ENCODE peak calls at places on chromosomes 4 and X, in nine cellular contexts. L, S, R, O, N, Z, G, Q and H are unnamed samples.

GRCh38 chr4:87080462-87080861 is 140.0 kb downstream of the KLHL8 start:
- DNase-seq in L (no peak), Z (no peak), O (no peak), G (no peak), Q (no peak), S (no peak), N (no peak), R (no peak), H (no peak)

GRCh38 chr4:43330288-43330687 is 437.8 kb downstream of the GRXCR1 start:
- DNase-seq in R (no peak), Q (no peak), G (peak), O (peak), Z (no peak), S (no peak), L (no peak), N (no peak), H (no peak)

GRCh38 chr4:89303989-89304388 is 3.6 kb downstream of the GPRIN3 start:
- DNase-seq in N (no peak), S (no peak), R (no peak), G (no peak), O (no peak), L (no peak), Z (no peak), Q (no peak), H (no peak)

GRCh38 chr4:80239480-80239879 is 27.0 kb upstream of the FGF5 start:
- DNase-seq in Q (no peak), O (no peak), R (no peak), G (no peak), L (no peak), N (no peak), S (no peak), Z (no peak), H (no peak)

GRCh38 chrX:109472939-109473713 is 8.8 kb downstream of the GUCY2F start:
- DNase-seq in N (peak), L (peak), Z (no peak), G (peak), O (peak), R (peak), S (no peak), Q (no peak), H (no peak)

GRCh38 chr4:168707205-168707604 is 210.4 kb downstream of the PALLD start:
- DNase-seq in L (no peak), Q (no peak), R (no peak), Z (no peak), N (no peak), O (no peak), G (no peak), S (no peak), H (no peak)

GRCh38 chr4:41776466-41776865 is 27.9 kb upstream of the PHOX2B start:
- DNase-seq in N (no peak), L (no peak), O (no peak), Q (no peak), S (no peak), Z (no peak), G (no peak), R (no peak), H (no peak)

GRCh38 chr4:4848540-4848939 is 10.9 kb upstream of the MSX1 start:
- DNase-seq in S (no peak), R (no peak), O (no peak), N (no peak), L (no peak), G (no peak), Q (no peak), Z (peak), H (no peak)

GRCh38 chrX:46611658-46612362 is 38.2 kb downstream of the CHST7 start:
- DNase-seq in Z (no peak), S (no peak), L (no peak), Q (no peak), G (no peak), N (no peak), R (no peak), O (no peak), H (no peak)

GRCh38 chr4:29970626-29971025 is 749.5 kb upstream of the PCDH7 start:
- DNase-seq in L (no peak), G (peak), S (no peak), N (no peak), R (peak), Q (no peak), Z (no peak), O (peak), H (peak)

GRCh38 chr4:123064390-123064789 is 142.0 kb upstream of the NUDT6 start:
- DNase-seq in G (peak), R (peak), L (no peak), Z (no peak), S (no peak), N (no peak), Q (no peak), O (no peak), H (no peak)

GRCh38 chr4:156505341-156505955 is 466.2 kb downstream of the PDGFC start:
- DNase-seq in Z (no peak), L (no peak), S (no peak), G (no peak), O (no peak), Q (no peak), R (no peak), N (no peak), H (no peak)

GRCh38 chr4:152106113-152106763 is 345.4 kb upstream of the GATB start:
- DNase-seq in R (peak), N (no peak), Z (no peak), G (peak), S (peak), Q (peak), O (peak), L (peak), H (no peak)

GRCh38 chr4:182448281-182449151 is 205.3 kb downstream of the TENM3 start:
- DNase-seq in L (peak), Q (peak), N (no peak), O (peak), R (peak), S (peak), Z (peak), G (peak), H (peak)

GRCh38 chr4:127618427-127618826 is 14.3 kb upstream of the INTU start:
- DNase-seq in R (no peak), L (no peak), Z (no peak), O (no peak), Q (no peak), S (no peak), N (no peak), G (no peak), H (no peak)

GRCh38 chr4:21780158-21780557 is 168.4 kb downstream of the KCNIP4 start:
- DNase-seq in Q (no peak), R (no peak), S (no peak), N (no peak), O (no peak), G (no peak), L (no peak), Z (no peak), H (no peak)

GRCh38 chr4:67103001-67103737 is 442.1 kb downstream of the CENPC start:
- DNase-seq in R (no peak), G (no peak), L (no peak), O (no peak), Z (no peak), N (no peak), S (no peak), Q (no peak), H (no peak)

GRCh38 chr4:11722218-11722617 is 293.5 kb upstream of the HS3ST1 start:
- DNase-seq in L (no peak), N (no peak), R (no peak), O (no peak), S (no peak), Z (no peak), G (no peak), Q (no peak), H (no peak)

GRCh38 chr4:82569076-82569475 is 7.3 kb upstream of the TMEM150C start:
- DNase-seq in N (no peak), G (no peak), S (no peak), R (no peak), L (no peak), O (no peak), Q (no peak), Z (no peak), H (no peak)

GRCh38 chrX:80335062-80335830 is 85.0 kb upstream of the TENT5D start:
- DNase-seq in S (peak), Q (peak), N (no peak), L (peak), O (no peak), G (peak), R (no peak), Z (peak), H (peak)

GRCh38 chr4:76016383-76016782 is 6.9 kb downstream of the CXCL10 start:
- DNase-seq in Q (peak), S (no peak), O (no peak), L (no peak), R (peak), N (no peak), G (no peak), Z (no peak), H (no peak)

GRCh38 chr4:71236226-71236625 is 102.6 kb upstream of the SLC4A4 start:
- DNase-seq in G (no peak), O (no peak), N (no peak), S (no peak), L (no peak), R (no peak), Q (no peak), Z (no peak), H (no peak)

GRCh38 chr4:7964890-7965662 is 25.4 kb upstream of the AFAP1 start:
- DNase-seq in L (peak), S (peak), Q (no peak), G (peak), O (peak), Z (no peak), R (no peak), N (no peak), H (no peak)

GRCh38 chr4:86011117-86011516 is 348.7 kb downstream of the MAPK10 start:
- DNase-seq in Z (no peak), S (no peak), R (no peak), G (peak), N (no peak), Q (no peak), L (no peak), O (peak), H (no peak)

GRCh38 chr4:143432258-143432591 is 81.3 kb upstream of the SMARCA5 start:
- DNase-seq in Q (no peak), O (no peak), L (no peak), Z (no peak), G (no peak), N (no peak), S (no peak), R (no peak), H (no peak)

GRCh38 chrX:93422693-93423092 is 250.7 kb downstream of the NAP1L3 start:
- DNase-seq in Z (no peak), Q (no peak), N (peak), R (peak), S (no peak), L (no peak), O (peak), G (peak), H (peak)

GRCh38 chr4:123600426-123600825 is 203.8 kb downstream of the SPRY1 start:
- DNase-seq in Z (no peak), S (no peak), Q (no peak), G (peak), O (no peak), R (no peak), L (no peak), N (no peak), H (no peak)

GRCh38 chr4:56757821-56758400 is 63.6 kb downstream of the SPINK2 start:
- DNase-seq in Z (peak), Q (peak), N (peak), S (no peak), G (peak), L (peak), O (peak), R (peak), H (peak)

GRCh38 chrX:131287556-131288179 is 1.4 kb downstream of the IGSF1 start:
- DNase-seq in Z (no peak), G (no peak), S (no peak), Q (no peak), L (no peak), N (no peak), O (no peak), R (no peak), H (no peak)

GRCh38 chrX:143500751-143501150 is 16.5 kb downstream of the SPANXN3 start:
- DNase-seq in O (no peak), N (no peak), Q (no peak), Z (no peak), R (no peak), G (peak), S (no peak), L (no peak), H (no peak)

GRCh38 chr4:112563431-112564200 is 47.6 kb upstream of the NEUROG2 start:
- DNase-seq in Q (no peak), Z (no peak), O (no peak), R (no peak), S (no peak), G (no peak), N (no peak), L (no peak), H (no peak)

GRCh38 chr4:137307806-137308205 is 224.5 kb downstream of the PCDH18 start:
- DNase-seq in Q (no peak), N (no peak), Z (no peak), G (peak), S (no peak), O (peak), R (no peak), L (peak), H (no peak)

DNA sequence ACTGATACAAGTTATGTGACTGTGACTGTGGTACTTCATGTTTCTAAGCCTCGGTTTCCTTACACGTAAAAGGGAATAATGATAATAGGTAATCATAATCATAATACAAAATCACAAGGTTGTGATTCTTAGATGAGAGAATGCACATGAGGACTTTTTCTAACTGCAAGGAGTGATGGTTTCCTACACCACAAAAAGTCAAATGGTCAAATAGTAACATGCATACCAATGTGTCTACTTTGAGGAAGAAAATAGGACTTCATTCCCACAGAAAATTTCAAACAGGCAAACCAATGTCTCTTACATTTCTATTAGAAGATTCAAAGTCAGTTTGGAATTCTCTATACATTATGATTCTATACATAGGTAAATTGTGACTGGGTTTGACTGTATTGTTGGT is 368.7 kb upstream of the FTHL17 start:
- DNase-seq in Q (no peak), O (no peak), R (no peak), N (no peak), G (no peak), Z (no peak), L (no peak), S (no peak), H (no peak)
- H3K4me3 ChIP-seq in Q (no peak), O (no peak), R (no peak), N (no peak), G (no peak), Z (no peak), L (no peak), S (no peak), H (no peak)

DNA sequence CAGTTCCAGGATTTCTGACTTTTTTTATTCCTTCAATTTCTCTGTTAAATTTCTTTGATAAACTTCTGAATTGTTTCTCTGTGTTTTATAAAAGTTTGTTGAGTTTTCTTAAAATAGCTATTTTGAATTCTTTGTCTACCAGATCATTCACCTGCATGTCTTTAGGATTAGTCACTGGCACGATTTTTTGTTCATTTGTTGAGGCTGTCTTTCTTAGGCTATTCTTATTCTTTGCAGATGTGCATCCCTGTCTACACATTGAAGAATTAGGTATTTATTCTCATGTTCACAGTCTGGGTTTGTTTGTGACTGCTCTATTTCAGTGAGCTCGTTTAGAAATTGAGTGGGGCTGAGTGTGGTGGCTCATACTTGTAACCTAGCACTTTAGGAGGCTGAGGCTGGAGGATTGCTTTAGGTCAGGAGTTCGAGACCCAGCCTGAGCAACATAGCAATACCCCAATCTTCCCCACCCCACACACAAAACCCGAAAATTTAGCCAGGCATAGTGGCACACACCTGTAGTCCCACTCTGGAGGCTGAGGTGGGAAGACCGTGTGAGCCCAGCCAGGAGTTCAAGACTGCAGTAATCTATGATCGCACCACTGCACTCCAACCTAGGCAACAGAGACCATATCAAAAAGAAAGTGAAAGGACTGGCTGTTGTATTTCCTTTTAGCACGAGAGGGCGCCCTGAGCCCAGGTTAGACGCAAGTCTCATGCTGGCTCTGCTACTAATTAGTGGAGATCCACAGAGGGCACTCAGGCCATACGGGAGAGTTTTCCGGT is 42.0 kb downstream of the F8 start:
- DNase-seq in O (peak), Z (peak), G (peak), Q (peak), N (peak), R (peak), L (peak), S (peak), H (peak)
- H3K4me3 ChIP-seq in O (peak), Z (peak), G (peak), Q (no peak), N (peak), R (peak), L (no peak), S (peak), H (no peak)

DNA sequence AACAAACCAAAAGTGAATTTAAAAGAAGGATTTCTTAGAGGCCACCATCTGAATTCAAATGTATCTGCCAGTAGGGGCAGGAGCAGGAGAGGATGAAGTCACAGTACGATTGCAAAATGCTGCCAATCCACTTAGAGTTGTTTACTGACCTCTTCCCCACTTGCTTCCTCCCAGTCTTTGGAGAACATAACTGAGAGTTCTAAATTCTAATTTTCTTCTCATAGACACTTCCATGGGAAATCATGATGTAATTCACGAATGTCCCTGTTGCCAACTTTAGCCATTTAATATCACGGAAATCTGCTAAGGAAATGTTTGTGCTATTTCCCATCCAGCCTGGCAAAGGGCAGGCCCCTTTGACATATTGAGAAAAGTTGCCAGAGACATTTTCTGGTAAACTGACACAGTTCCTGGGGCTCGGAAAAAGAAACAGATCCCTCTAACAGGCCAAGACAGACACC is 33.6 kb upstream of the NOCT start:
- DNase-seq in Z (no peak), Q (peak), L (no peak), R (peak), S (no peak), G (peak), N (no peak), O (peak), H (no peak)
- H3K4me3 ChIP-seq in Z (no peak), Q (no peak), L (no peak), R (no peak), S (no peak), G (no peak), N (no peak), O (no peak), H (no peak)

DNA sequence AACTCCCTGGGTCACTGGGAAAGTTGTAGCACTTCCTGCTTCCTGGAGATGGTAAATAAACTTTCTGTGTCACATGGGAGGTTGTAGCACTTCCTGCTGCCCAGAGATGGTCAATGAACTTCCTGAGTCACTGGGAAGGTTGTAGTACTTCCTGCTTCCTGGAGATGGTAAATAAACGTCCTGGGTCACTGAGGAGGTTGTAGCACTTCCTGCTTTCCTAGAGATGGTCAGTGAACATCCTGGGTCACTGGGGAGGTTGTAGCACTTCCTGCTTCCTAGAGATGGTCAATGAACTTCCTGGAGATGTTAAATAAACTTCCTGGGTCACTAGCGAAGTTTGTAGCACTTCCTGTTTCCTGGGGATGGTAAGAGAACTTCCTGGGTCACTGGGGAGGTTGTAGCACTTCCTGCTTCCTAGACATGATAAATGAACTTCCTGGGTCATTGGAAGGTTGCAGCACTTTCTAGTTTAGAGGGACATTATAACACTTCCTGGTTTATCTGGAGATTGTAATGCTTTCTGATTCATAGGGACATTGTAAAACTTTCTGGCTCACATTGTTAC is 62.3 kb upstream of the CD99 start:
- DNase-seq in L (no peak), R (no peak), O (no peak), Z (no peak), S (no peak), N (peak), Q (no peak), G (no peak), H (no peak)
- H3K4me3 ChIP-seq in L (no peak), R (no peak), O (no peak), Z (no peak), S (no peak), N (peak), Q (no peak), G (no peak), H (no peak)

GRCh38 chrX:57595381-57595811 is 3.6 kb downstream of the ZXDB start:
- DNase-seq in Z (no peak), G (peak), O (peak), L (no peak), R (no peak), S (no peak), Q (no peak), N (no peak), H (no peak)

DNA sequence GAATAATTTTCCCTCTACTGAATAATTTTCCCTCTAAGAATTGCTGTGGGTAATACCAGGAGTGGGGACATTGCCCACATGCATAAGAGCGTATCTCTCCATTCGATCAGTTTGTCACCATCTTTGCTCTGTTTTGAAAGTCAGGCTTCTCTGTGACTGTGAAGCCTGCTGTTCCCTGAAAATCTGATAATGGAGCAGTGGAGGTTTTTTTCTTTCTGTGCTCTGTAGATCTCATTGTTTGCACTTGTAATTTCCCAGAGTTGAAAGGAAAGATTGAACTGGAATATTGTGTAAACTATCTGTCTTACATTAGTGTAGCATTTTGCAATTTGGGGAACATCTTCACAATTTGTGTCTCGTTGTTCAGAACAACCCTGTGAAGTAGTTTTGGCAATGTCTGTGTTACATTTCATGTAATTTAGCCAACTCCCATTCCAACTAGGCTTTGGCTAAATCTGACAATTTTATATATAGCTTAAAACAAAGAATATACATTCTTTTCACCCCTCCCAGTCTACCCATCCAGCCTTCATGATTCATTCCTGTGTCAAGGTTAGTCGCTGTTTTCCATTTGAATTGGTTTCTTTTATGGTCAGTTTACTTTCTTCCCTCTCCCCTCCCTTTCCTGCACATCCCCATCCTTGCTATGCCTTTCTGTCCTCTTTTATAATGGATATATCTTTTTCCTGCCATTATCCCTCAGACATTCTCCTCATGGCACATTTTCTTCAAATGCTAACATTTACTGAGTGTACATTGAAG is 4.5 kb downstream of the ZXDB start:
- DNase-seq in N (no peak), S (no peak), Z (no peak), O (no peak), Q (no peak), R (no peak), L (no peak), G (no peak), H (no peak)
- H3K4me3 ChIP-seq in N (peak), S (peak), Z (no peak), O (peak), Q (no peak), R (no peak), L (no peak), G (peak), H (no peak)